ENCODE peak calls at places on chromosomes 13 and 19, in eight cellular contexts. Y is omental fat pad; T is BE2C; B is neural progenitor cell; X is A549; Q is body of pancreas; S is activated CD8-positive, alpha-beta T cell treated with anti-CD3 and anti-CD28 coated beads for 36 hours; H is foreskin fibroblast. Z is an unnamed sample.

GRCh38 chr19:42051166-42052115 is 18.6 kb downstream of the GRIK5 start:
- DNase-seq in Y (no peak), T (no peak), B (no peak), X (no peak), Q (no peak), S (peak), H (no peak), Z (peak)

GRCh38 chr13:46679369-46680180 is 117.4 kb downstream of the ESD start:
- DNase-seq in Y (no peak), T (peak), B (peak), X (no peak), Q (no peak), S (peak), H (peak), Z (no peak)

GRCh38 chr13:35471466-35472307 is 4.8 kb downstream of the MAB21L1 start:
- DNase-seq in Y (no peak), T (peak), B (peak), X (no peak), Q (no peak), S (no peak), H (peak), Z (no peak)

GRCh38 chr13:49791214-49791752 is 1.2 kb downstream of the KPNA3 start:
- DNase-seq in Y (no peak), T (no peak), B (peak), X (no peak), Q (peak), S (peak), H (no peak), Z (no peak)

GRCh38 chr13:53191091-53191490 is 162.5 kb downstream of the OLFM4 start:
- DNase-seq in Y (no peak), T (no peak), B (peak), X (no peak), Q (no peak), S (no peak), H (no peak), Z (no peak)

GRCh38 chr13:33119022-33119735 is 103.0 kb downstream of the KL start:
- DNase-seq in Y (no peak), T (no peak), B (no peak), X (no peak), Q (no peak), S (no peak), H (no peak), Z (no peak)

GRCh38 chr13:26022538-26023292 is 29.1 kb downstream of the SHISA2 start:
- DNase-seq in Y (no peak), T (peak), B (no peak), X (no peak), Q (peak), S (no peak), H (peak), Z (peak)

GRCh38 chr13:95793018-95793555 is 116.1 kb downstream of the DNAJC3 start:
- DNase-seq in Y (no peak), T (no peak), B (no peak), X (no peak), Q (no peak), S (no peak), H (no peak), Z (no peak)

GRCh38 chr13:52849727-52850395 is 1.4 kb upstream of the PCDH8 start:
- DNase-seq in Y (no peak), T (no peak), B (peak), X (no peak), Q (no peak), S (no peak), H (no peak), Z (no peak)

GRCh38 chr13:19673473-19674430 is 40.3 kb downstream of the MPHOSPH8 start:
- DNase-seq in Y (no peak), T (no peak), B (no peak), X (no peak), Q (no peak), S (no peak), H (no peak), Z (no peak)

GRCh38 chr13:109412232-109412935 is 374.0 kb downstream of the IRS2 start:
- DNase-seq in Y (no peak), T (peak), B (peak), X (peak), Q (peak), S (no peak), H (no peak), Z (peak)

GRCh38 chr19:30365121-30365800 is 6.9 kb upstream of the ZNF536 start:
- DNase-seq in Y (no peak), T (no peak), B (no peak), X (no peak), Q (no peak), S (no peak), H (no peak), Z (no peak)

GRCh38 chr19:52171321-52172169 is at the start of gene ZNF836:
- DNase-seq in Y (peak), T (peak), B (peak), X (peak), Q (peak), S (peak), H (peak), Z (peak)

GRCh38 chr19:40613669-40614594 is 12.8 kb downstream of the LTBP4 start:
- DNase-seq in Y (no peak), T (peak), B (peak), X (peak), Q (no peak), S (peak), H (peak), Z (peak)

GRCh38 chr13:99553033-99553432 is 51.8 kb downstream of the TM9SF2 start:
- DNase-seq in Y (no peak), T (no peak), B (no peak), X (no peak), Q (no peak), S (no peak), H (no peak), Z (no peak)

GRCh38 chr13:50990540-50991506 is 81.2 kb downstream of the RNASEH2B start:
- DNase-seq in Y (no peak), T (peak), B (peak), X (no peak), Q (no peak), S (no peak), H (peak), Z (no peak)

GRCh38 chr19:13794388-13794751 is 873 bp upstream of the ZSWIM4 start:
- DNase-seq in Y (peak), T (peak), B (no peak), X (no peak), Q (peak), S (no peak), H (peak), Z (peak)

GRCh38 chr13:33859691-33860303 is 41.8 kb downstream of the RFC3 start:
- DNase-seq in Y (no peak), T (no peak), B (no peak), X (no peak), Q (no peak), S (no peak), H (no peak), Z (no peak)

GRCh38 chr19:15869109-15869555 is 28.7 kb downstream of the CYP4F2 start:
- DNase-seq in Y (no peak), T (peak), B (no peak), X (peak), Q (peak), S (peak), H (peak), Z (peak)

GRCh38 chr13:101893021-101893420 is 440.5 kb downstream of the ITGBL1 start:
- DNase-seq in Y (no peak), T (peak), B (no peak), X (no peak), Q (no peak), S (no peak), H (no peak), Z (no peak)

GRCh38 chr19:4717191-4717965 is 6.3 kb downstream of the DPP9 start:
- DNase-seq in Y (no peak), T (no peak), B (no peak), X (peak), Q (no peak), S (no peak), H (no peak), Z (no peak)

GRCh38 chr19:17070421-17070820 is 4.8 kb downstream of the HAUS8 start:
- DNase-seq in Y (no peak), T (no peak), B (no peak), X (no peak), Q (no peak), S (no peak), H (no peak), Z (no peak)

GRCh38 chr13:111484959-111485358 is 164.5 kb downstream of the TEX29 start:
- DNase-seq in Y (no peak), T (no peak), B (no peak), X (no peak), Q (no peak), S (no peak), H (no peak), Z (no peak)

GRCh38 chr13:103308700-103309099 is 242.5 kb upstream of the SLC10A2 start:
- DNase-seq in Y (no peak), T (no peak), B (no peak), X (no peak), Q (no peak), S (no peak), H (no peak), Z (no peak)

GRCh38 chr13:41973247-41973741 is 12.4 kb upstream of the VWA8 start:
- DNase-seq in Y (no peak), T (no peak), B (peak), X (no peak), Q (no peak), S (no peak), H (no peak), Z (no peak)

GRCh38 chr13:47250141-47250540 is 353.3 kb upstream of the HTR2A start:
- DNase-seq in Y (no peak), T (no peak), B (no peak), X (no peak), Q (no peak), S (no peak), H (peak), Z (no peak)

GRCh38 chr19:44212865-44213346 is 574 bp downstream of the ZNF227 start:
- DNase-seq in Y (no peak), T (no peak), B (peak), X (no peak), Q (no peak), S (no peak), H (peak), Z (no peak)

GRCh38 chr13:48118025-48118424 is 23.1 kb upstream of the MED4 start:
- DNase-seq in Y (no peak), T (no peak), B (no peak), X (no peak), Q (no peak), S (no peak), H (no peak), Z (no peak)

GRCh38 chr19:7869910-7870511 is 4.2 kb downstream of the PRR36 start:
- DNase-seq in Y (no peak), T (peak), B (peak), X (no peak), Q (peak), S (peak), H (no peak), Z (no peak)

GRCh38 chr13:44504146-44504545 is 72.0 kb downstream of the TSC22D1 start:
- DNase-seq in Y (no peak), T (no peak), B (no peak), X (no peak), Q (no peak), S (no peak), H (no peak), Z (no peak)

GRCh38 chr13:97395437-97396136 is 38.4 kb upstream of the RAP2A start:
- DNase-seq in Y (no peak), T (no peak), B (no peak), X (peak), Q (no peak), S (no peak), H (peak), Z (no peak)

GRCh38 chr13:44380404-44381165 is 7.0 kb downstream of the SERP2 start:
- DNase-seq in Y (no peak), T (no peak), B (no peak), X (no peak), Q (no peak), S (no peak), H (no peak), Z (no peak)

GRCh38 chr19:27714857-27715256 is 1498.1 kb downstream of the UQCRFS1 start:
- DNase-seq in Y (no peak), T (no peak), B (no peak), X (no peak), Q (no peak), S (no peak), H (no peak), Z (no peak)
- TF ChIP-seq CTCF in Y (no peak), T (no peak), B (no peak), X (no peak), Q (no peak), S (no peak), H (no peak), Z (no peak)

DNA sequence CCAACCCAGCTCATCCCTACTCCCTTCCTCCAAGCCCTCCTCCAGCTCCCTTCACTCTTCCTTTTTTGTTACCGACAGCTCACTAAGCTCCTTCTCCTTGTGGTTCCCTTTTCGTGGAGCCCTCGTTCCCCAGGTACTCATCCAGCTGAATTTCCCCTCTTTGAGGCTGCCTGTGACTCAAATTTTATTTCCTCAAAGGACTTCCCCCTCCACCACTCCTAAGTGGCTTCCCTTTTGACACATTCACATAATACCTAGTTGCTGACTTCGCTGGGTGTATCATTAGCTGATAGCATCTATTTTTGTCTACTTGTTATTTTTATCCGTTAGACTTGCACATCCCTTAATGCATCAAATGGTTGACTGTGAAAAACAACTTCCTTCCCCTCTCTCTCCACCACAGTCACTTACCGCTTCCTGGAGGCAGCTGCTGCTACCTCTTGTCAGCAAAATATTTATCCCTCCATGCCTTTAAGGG is 14.5 kb downstream of the FFAR2 start:
- DNase-seq in Y (no peak), T (no peak), B (no peak), X (no peak), Q (no peak), S (peak), H (no peak), Z (no peak)
- TF ChIP-seq CTCF in Y (no peak), T (no peak), B (no peak), X (no peak), Q (no peak), S (no peak), H (no peak), Z (no peak)

DNA sequence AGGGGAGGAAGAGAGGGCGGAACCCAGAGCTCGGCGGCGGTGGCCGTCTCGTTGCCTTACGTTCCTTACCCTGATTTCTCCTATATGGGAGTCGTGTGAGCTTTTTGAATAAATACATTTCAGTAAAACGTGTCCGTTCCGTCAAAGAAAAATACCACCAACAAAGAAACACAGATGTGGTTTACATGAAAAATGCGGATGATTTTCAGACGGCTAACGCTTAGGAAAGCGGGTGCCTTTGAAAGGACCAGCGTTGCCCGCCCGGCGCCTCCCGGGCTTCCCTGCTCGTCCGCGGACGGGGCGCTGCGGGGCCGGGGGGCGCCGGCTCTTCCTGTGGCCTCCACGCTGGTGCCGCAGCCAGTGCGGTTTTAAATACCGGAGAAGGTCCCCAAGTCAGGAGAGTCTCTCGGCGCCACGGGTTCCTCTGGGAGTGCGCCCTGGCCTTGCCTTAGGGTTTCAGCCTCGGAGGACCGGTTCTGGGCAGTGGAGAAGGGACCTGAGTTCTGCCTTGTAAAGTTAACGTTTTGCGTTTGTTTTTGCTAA is 813 bp downstream of the UPF3A start:
- DNase-seq in Y (no peak), T (peak), B (peak), X (no peak), Q (peak), S (peak), H (peak), Z (peak)
- TF ChIP-seq CTCF in Y (no peak), T (no peak), B (no peak), X (no peak), Q (no peak), S (no peak), H (no peak), Z (no peak)

GRCh38 chr19:1931445-1931844 is 9.5 kb upstream of the CSNK1G2 start:
- DNase-seq in Y (no peak), T (no peak), B (no peak), X (no peak), Q (no peak), S (no peak), H (no peak), Z (no peak)
- TF ChIP-seq CTCF in Y (no peak), T (no peak), B (no peak), X (no peak), Q (no peak), S (no peak), H (no peak), Z (no peak)

GRCh38 chr19:24033962-24034342 is 53.0 kb upstream of the ZNF254 start:
- DNase-seq in Y (peak), T (peak), B (peak), X (peak), Q (peak), S (peak), H (peak), Z (peak)

GRCh38 chr19:24029941-24030636 is 56.9 kb upstream of the ZNF254 start:
- DNase-seq in Y (no peak), T (no peak), B (no peak), X (no peak), Q (no peak), S (no peak), H (no peak), Z (no peak)

GRCh38 chr19:24032651-24033050 is 54.3 kb upstream of the ZNF254 start:
- DNase-seq in Y (no peak), T (no peak), B (no peak), X (no peak), Q (no peak), S (no peak), H (no peak), Z (no peak)

DNA sequence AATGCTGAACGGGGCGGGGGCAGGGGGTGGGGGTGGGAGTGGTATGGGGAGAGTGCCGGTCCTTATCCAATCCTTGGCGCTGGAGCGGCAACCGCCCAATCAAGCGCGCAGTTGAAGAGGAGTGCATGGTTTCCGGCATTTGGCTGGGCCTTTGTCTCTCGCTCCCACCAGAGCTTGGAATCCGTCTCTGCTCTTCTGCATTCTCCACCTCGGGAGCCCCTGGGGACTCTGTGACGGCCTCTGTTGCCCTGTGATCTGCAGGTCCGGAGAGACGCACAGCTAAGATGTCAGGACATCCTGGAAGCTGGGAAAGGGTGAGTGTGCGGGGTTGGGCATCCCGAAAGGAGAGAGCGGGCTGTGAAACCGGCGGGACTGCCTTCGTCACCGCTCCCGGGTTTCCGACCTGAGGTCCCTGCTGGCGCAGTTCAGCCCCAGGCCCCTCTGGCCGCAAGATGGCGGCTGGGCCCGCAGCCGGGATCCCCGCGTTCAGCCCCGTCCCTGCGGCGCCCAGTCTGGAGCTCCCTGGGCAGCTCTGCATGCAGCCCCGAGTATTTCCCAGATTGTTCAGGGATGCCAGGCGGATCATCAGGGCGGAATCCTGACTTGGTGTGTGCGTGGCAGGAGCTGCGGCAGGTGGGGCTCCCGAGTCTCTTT is 53.6 kb upstream of the ZNF254 start:
- DNase-seq in Y (peak), T (peak), B (peak), X (peak), Q (peak), S (peak), H (peak), Z (peak)
- TF ChIP-seq CTCF in Y (no peak), T (no peak), B (peak), X (peak), Q (no peak), S (no peak), H (no peak), Z (no peak)

GRCh38 chr19:28217064-28217463 is 995.9 kb downstream of the UQCRFS1 start:
- DNase-seq in Y (no peak), T (no peak), B (peak), X (no peak), Q (no peak), S (no peak), H (no peak), Z (no peak)
- TF ChIP-seq CTCF in Y (no peak), T (no peak), B (peak), X (no peak), Q (no peak), S (no peak), H (no peak), Z (no peak)

DNA sequence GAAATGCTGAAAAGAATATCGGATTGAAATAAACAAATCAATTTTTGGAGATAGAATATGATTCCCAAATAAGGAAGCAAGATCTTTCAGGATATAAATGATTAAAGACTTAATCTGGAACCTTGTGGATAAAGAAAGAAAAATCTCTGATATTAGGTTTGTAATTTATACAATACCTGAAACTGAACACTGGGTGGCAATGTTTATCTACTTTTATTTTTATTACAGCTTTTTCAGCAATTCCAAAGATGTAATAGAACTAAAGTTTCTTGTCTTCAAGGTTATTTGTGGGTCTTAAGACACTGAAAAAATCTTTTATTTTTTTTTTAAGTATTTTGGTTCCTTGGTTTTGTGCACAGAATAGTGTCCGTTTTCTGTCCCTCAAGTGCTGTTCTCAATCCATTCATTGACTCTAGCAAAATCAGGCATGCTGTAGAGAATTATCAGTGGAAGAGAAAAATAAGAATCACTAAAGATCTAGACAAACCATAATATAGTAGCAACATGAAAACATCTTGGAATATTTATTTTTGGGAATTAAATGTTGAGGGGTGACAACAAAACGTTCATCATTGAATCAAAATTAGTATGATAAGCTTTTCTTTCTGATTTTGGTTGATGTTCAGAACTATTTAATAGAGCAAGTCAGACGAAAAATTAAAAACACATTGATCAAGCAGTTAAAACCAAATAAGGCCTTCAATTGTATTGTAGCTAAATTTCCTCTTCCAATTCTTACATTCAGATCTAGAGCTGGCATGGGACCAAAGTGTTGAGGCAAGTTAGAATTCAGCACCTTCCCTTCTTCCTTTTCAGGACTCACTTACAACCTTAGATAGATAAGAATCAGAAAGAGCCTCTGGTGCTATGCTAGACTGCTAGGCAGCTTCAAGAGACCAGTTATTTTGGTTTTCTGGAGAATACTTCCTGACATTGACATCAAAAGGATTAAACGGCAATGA is 704.4 kb upstream of the PCDH20 start:
- DNase-seq in Y (no peak), T (no peak), B (peak), X (peak), Q (no peak), S (no peak), H (no peak), Z (no peak)
- TF ChIP-seq CTCF in Y (no peak), T (peak), B (peak), X (peak), Q (peak), S (peak), H (no peak), Z (no peak)

Z was measured in Calu3.